ENCODE peak calls at places on chromosomes 1 and 21, in six cellular contexts. L is tibial artery; Y is upper lobe of right lung; K is NB4; V is CD4-positive, alpha-beta T cell; O is A549. P is an unnamed sample.
A peak's percentile ranks its signal among the peaks of the same experiment; 100 is the strongest.

GRCh38 chr1:150484861-150485260 is 2.4 kb upstream of the TARS2 start:
- DNase-seq in L (no peak), Y (no peak), O (no peak), K (peak; percentile 40), V (no peak), P (no peak)

GRCh38 chr1:234649432-234650081 is 39.6 kb upstream of the IRF2BP2 start:
- DNase-seq in L (no peak), Y (no peak), K (no peak), V (no peak), O (no peak), P (no peak)

GRCh38 chr1:223202376-223202775 is 59.3 kb upstream of the TLR5 start:
- DNase-seq in L (no peak), V (no peak), O (no peak), K (no peak), Y (no peak), P (no peak)

GRCh38 chr1:30413606-30414005 is 309.8 kb downstream of the MATN1 start:
- DNase-seq in K (no peak), L (no peak), Y (peak; percentile 21), O (no peak), V (no peak), P (no peak)

GRCh38 chr1:19644761-19645543 is 841 bp downstream of the NBL1 start:
- DNase-seq in Y (no peak), V (peak; percentile 34), O (no peak), K (peak; percentile 57), L (no peak), P (peak; percentile 50)

GRCh38 chr1:27026621-27027574 is 14.2 kb upstream of the TENT5B start:
- DNase-seq in O (no peak), L (peak; percentile 74), K (no peak), V (no peak), Y (peak; percentile 82), P (peak; percentile 64)

GRCh38 chr1:170586942-170587593 is 55.1 kb downstream of the GORAB start:
- DNase-seq in V (no peak), L (no peak), Y (no peak), K (no peak), O (no peak), P (no peak)

GRCh38 chr21:39422468-39423241 is 22.9 kb downstream of the LCA5L start:
- DNase-seq in O (no peak), V (no peak), Y (no peak), L (no peak), K (peak; percentile 12), P (no peak)

GRCh38 chr1:86741947-86742572 is 37.7 kb downstream of the SH3GLB1 start:
- DNase-seq in K (peak; percentile 45), L (no peak), V (peak; percentile 22), Y (no peak), O (peak; percentile 7), P (peak; percentile 17)

GRCh38 chr1:221871056-221871455 is 129.2 kb upstream of the DUSP10 start:
- DNase-seq in Y (no peak), K (no peak), L (no peak), O (no peak), V (no peak), P (no peak)

GRCh38 chr1:115501476-115501875 is 140.3 kb upstream of the VANGL1 start:
- DNase-seq in V (no peak), Y (no peak), O (no peak), K (no peak), L (no peak), P (no peak)

GRCh38 chr1:84698718-84699117 is 8.5 kb upstream of the SSX2IP start:
- DNase-seq in L (no peak), V (no peak), K (no peak), O (peak; percentile 16), Y (no peak), P (no peak)

GRCh38 chr1:40312238-40313205 is 4.6 kb downstream of the COL9A2 start:
- DNase-seq in K (peak; percentile 75), O (no peak), L (no peak), V (no peak), Y (no peak), P (no peak)

GRCh38 chr1:156615946-156616345 is 3.3 kb upstream of the HAPLN2 start:
- DNase-seq in Y (peak; percentile 26), O (no peak), L (no peak), V (no peak), K (no peak), P (no peak)

GRCh38 chr21:36908260-36908908 is 58.1 kb downstream of the HLCS start:
- DNase-seq in Y (no peak), K (no peak), O (no peak), V (no peak), L (no peak), P (no peak)

GRCh38 chr1:171500304-171500703 is 15.0 kb downstream of the PRRC2C start:
- DNase-seq in V (no peak), L (no peak), Y (no peak), O (no peak), K (no peak), P (no peak)

GRCh38 chr1:57109247-57109646 is 143.4 kb upstream of the C8B start:
- DNase-seq in V (no peak), Y (no peak), K (no peak), L (no peak), O (no peak), P (no peak)

GRCh38 chr21:30152792-30153191 is 13.8 kb downstream of the CLDN17 start:
- DNase-seq in K (no peak), V (no peak), O (no peak), Y (no peak), L (no peak), P (no peak)

GRCh38 chr1:171141336-171142051 is 43.6 kb upstream of the FMO2 start:
- DNase-seq in V (no peak), O (no peak), Y (no peak), L (peak; percentile 76), K (no peak), P (no peak)

GRCh38 chr1:66767590-66767989 is 15.3 kb downstream of the DYNLT5 start:
- DNase-seq in Y (no peak), O (no peak), L (no peak), V (no peak), K (peak; percentile 1), P (no peak)

GRCh38 chr1:1358433-1359201 is at the start of gene MXRA8:
- DNase-seq in Y (peak; percentile 68), K (no peak), O (no peak), L (peak; percentile 83), V (no peak), P (peak; percentile 63)

GRCh38 chr1:87325982-87326738 is 2.5 kb upstream of the LMO4 start:
- DNase-seq in Y (no peak), V (peak; percentile 29), O (peak; percentile 22), L (peak; percentile 25), K (peak; percentile 64), P (peak; percentile 51)

GRCh38 chr1:36517415-36517814 is 34.7 kb upstream of the CSF3R start:
- DNase-seq in L (no peak), O (no peak), Y (no peak), V (no peak), K (no peak), P (no peak)

GRCh38 chr1:204453141-204453772 is 41.3 kb downstream of the PIK3C2B start:
- DNase-seq in L (no peak), K (no peak), Y (no peak), O (no peak), V (peak; percentile 63), P (no peak)

GRCh38 chr1:119711804-119712341 is at the start of gene PHGDH:
- DNase-seq in O (peak; percentile 82), K (peak; percentile 91), V (no peak), L (peak; percentile 69), Y (peak; percentile 83), P (peak; percentile 69)

GRCh38 chr1:157390646-157391045 is 161.7 kb downstream of the FCRL5 start:
- DNase-seq in V (no peak), O (no peak), Y (no peak), L (no peak), K (no peak), P (no peak)

GRCh38 chr1:241579434-241579833 is 47.3 kb downstream of the KMO start:
- DNase-seq in V (no peak), Y (peak; percentile 68), L (no peak), K (no peak), O (no peak), P (no peak)

GRCh38 chr1:50582346-50582745 is 159.1 kb upstream of the DMRTA2 start:
- DNase-seq in V (no peak), O (no peak), Y (no peak), K (no peak), L (no peak), P (no peak)
- TF ChIP-seq CTCF in V (no peak), O (no peak), Y (no peak), K (no peak), L (no peak), P (peak; percentile 14)

GRCh38 chr1:209485759-209486158 is 97.8 kb upstream of the CAMK1G start:
- DNase-seq in O (no peak), V (no peak), Y (no peak), L (no peak), K (no peak), P (no peak)

GRCh38 chr1:209483691-209484090 is 99.8 kb upstream of the CAMK1G start:
- DNase-seq in L (no peak), O (no peak), Y (no peak), V (no peak), K (no peak), P (no peak)

GRCh38 chr1:209485167-209485566 is 98.3 kb upstream of the CAMK1G start:
- DNase-seq in Y (no peak), V (no peak), O (no peak), L (no peak), K (no peak), P (no peak)

GRCh38 chr1:209486861-209487260 is 96.7 kb upstream of the CAMK1G start:
- DNase-seq in K (no peak), L (no peak), Y (no peak), O (no peak), V (no peak), P (no peak)

GRCh38 chr1:209484429-209484828 is 99.1 kb upstream of the CAMK1G start:
- DNase-seq in V (no peak), K (no peak), O (no peak), L (no peak), Y (no peak), P (no peak)
- TF ChIP-seq CTCF in V (no peak), K (no peak), O (no peak), L (no peak), Y (no peak), P (no peak)

GRCh38 chr1:9700340-9700739 is 48.8 kb downstream of the PIK3CD start:
- DNase-seq in O (peak; percentile 53), K (no peak), V (no peak), Y (no peak), L (no peak), P (no peak)
- TF ChIP-seq CTCF in O (no peak), K (no peak), V (no peak), Y (no peak), L (no peak), P (no peak)

DNA sequence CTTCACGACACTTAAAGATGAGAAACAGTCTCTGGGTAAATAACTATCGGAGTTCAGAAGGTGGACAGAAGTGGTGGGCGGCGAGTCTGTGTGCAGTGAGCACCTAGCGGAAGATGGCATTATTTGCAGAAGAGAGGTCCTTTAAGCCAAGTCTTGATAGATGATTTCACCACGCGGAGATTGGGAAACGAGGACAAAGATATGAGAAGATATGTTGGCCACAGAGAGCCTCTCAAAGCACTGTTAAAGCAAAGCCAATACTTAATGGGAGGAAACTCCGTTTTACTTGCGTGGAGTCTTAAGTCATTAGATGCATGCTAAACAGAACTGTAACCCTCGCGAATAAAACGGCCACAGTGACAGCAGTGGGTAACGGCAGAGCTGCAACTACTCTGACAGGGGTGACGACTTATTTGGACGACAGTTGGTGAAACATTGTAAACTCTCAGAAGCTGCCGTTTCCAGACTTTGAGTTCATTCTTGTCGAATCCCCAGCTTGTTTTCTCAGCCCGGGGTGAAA is 576 bp upstream of the CEP350 start:
- DNase-seq in V (peak; percentile 11), K (peak; percentile 81), L (peak; percentile 60), O (peak; percentile 18), Y (no peak), P (peak; percentile 12)
- TF ChIP-seq CTCF in V (peak; percentile 30), K (no peak), L (no peak), O (no peak), Y (no peak), P (no peak)